ENCODE peak calls at places on chromosomes 12 and 14, in four cellular contexts. One of them, this sample, is unnamed.

GRCh38 chr14:33352821-33353220 is 414.1 kb downstream of the NPAS3 start:
- DNase-seq in prostate gland: no peak
- DNase-seq in stomach: no peak
- DNase-seq in Panc1: no peak
- DNase-seq in this sample: no peak

GRCh38 chr12:76226397-76226796 is 121.8 kb downstream of the BBS10 start:
- DNase-seq in prostate gland: no peak
- DNase-seq in stomach: no peak
- DNase-seq in Panc1: no peak
- DNase-seq in this sample: no peak

GRCh38 chr12:12979151-12979550 is 20.9 kb downstream of the HEBP1 start:
- DNase-seq in prostate gland: no peak
- DNase-seq in stomach: no peak
- DNase-seq in Panc1: no peak
- DNase-seq in this sample: no peak

GRCh38 chr14:68104518-68104917 is 284.9 kb downstream of the RAD51B start:
- DNase-seq in prostate gland: no peak
- DNase-seq in stomach: no peak
- DNase-seq in Panc1: no peak
- DNase-seq in this sample: no peak

GRCh38 chr14:74563621-74564159 is 48.3 kb downstream of the LTBP2 start:
- DNase-seq in prostate gland: no peak
- DNase-seq in stomach: no peak
- DNase-seq in Panc1: no peak
- DNase-seq in this sample: no peak

GRCh38 chr14:94461526-94462218 is 9.1 kb upstream of the SERPINA11 start:
- DNase-seq in prostate gland: no peak
- DNase-seq in stomach: no peak
- DNase-seq in Panc1: no peak
- DNase-seq in this sample: no peak

GRCh38 chr12:76241371-76241770 is 106.8 kb downstream of the BBS10 start:
- DNase-seq in prostate gland: no peak
- DNase-seq in stomach: no peak
- DNase-seq in Panc1: no peak
- DNase-seq in this sample: no peak

GRCh38 chr12:65597527-65597926 is 226.8 kb upstream of the HMGA2 start:
- DNase-seq in prostate gland: no peak
- DNase-seq in stomach: no peak
- DNase-seq in Panc1: no peak
- DNase-seq in this sample: no peak

GRCh38 chr12:67647547-67648305 is 819 bp upstream of the DYRK2 start:
- DNase-seq in prostate gland: peak
- DNase-seq in stomach: peak
- DNase-seq in Panc1: no peak
- DNase-seq in this sample: peak

GRCh38 chr12:104473374-104473983 is 16.7 kb downstream of the CHST11 start:
- DNase-seq in prostate gland: no peak
- DNase-seq in stomach: no peak
- DNase-seq in Panc1: no peak
- DNase-seq in this sample: no peak

GRCh38 chr14:35085441-35085840 is 36.3 kb downstream of the PPP2R3C start:
- DNase-seq in prostate gland: no peak
- DNase-seq in stomach: no peak
- DNase-seq in Panc1: no peak
- DNase-seq in this sample: no peak

GRCh38 chr12:119006749-119007148 is 25.4 kb downstream of the SRRM4 start:
- DNase-seq in prostate gland: no peak
- DNase-seq in stomach: no peak
- DNase-seq in Panc1: no peak
- DNase-seq in this sample: no peak

GRCh38 chr12:124720687-124721500 is 142.8 kb downstream of the SCARB1 start:
- DNase-seq in prostate gland: peak
- DNase-seq in stomach: peak
- DNase-seq in Panc1: no peak
- DNase-seq in this sample: peak

GRCh38 chr12:57899010-57899662 is 42.2 kb upstream of the ATP23 start:
- DNase-seq in prostate gland: peak
- DNase-seq in stomach: peak
- DNase-seq in Panc1: no peak
- DNase-seq in this sample: peak

GRCh38 chr14:54786816-54787215 is 115.8 kb downstream of the GCH1 start:
- DNase-seq in prostate gland: no peak
- DNase-seq in stomach: no peak
- DNase-seq in Panc1: no peak
- DNase-seq in this sample: no peak

GRCh38 chr12:14892726-14893442 is 7.2 kb upstream of the MGP start:
- DNase-seq in prostate gland: no peak
- DNase-seq in stomach: no peak
- DNase-seq in Panc1: no peak
- DNase-seq in this sample: peak

GRCh38 chr14:85534435-85534834 is 4.5 kb downstream of the FLRT2 start:
- DNase-seq in prostate gland: peak
- DNase-seq in stomach: no peak
- DNase-seq in Panc1: no peak
- DNase-seq in this sample: no peak

DNA sequence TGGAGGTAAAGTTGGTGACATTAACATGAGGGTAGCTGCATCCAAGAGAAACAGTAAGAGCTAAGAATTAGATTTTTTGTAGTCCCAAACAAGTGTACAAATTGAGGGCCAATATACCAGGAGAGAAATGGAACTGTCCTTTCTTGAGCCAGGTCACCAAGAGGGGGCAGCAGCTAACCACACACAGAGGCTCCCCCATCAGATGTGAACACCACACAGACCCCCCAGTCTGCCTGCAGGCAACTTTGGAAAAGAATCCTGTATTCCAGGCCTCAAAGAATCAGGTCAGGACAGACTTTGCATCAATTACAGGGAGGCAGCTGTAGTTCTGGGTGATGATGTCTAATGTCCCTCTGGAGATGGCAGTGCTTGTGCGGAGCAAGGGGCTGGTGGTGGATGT is 77.9 kb downstream of the SPTB start:
- DNase-seq in prostate gland: no peak
- DNase-seq in stomach: no peak
- DNase-seq in Panc1: no peak
- DNase-seq in this sample: no peak
- TF ChIP-seq CTCF in prostate gland: peak
- TF ChIP-seq CTCF in stomach: no peak
- TF ChIP-seq CTCF in Panc1: peak
- TF ChIP-seq CTCF in this sample: no peak

GRCh38 chr12:27284021-27284420 is 39.9 kb downstream of the STK38L start:
- DNase-seq in prostate gland: no peak
- DNase-seq in stomach: no peak
- DNase-seq in Panc1: no peak
- DNase-seq in this sample: no peak
- TF ChIP-seq POLR2AphosphoS5 in prostate gland: no peak
- TF ChIP-seq POLR2AphosphoS5 in stomach: no peak
- TF ChIP-seq POLR2AphosphoS5 in Panc1: no peak
- TF ChIP-seq POLR2AphosphoS5 in this sample: no peak

GRCh38 chr14:27608377-27608776 is 1010.5 kb upstream of the NOVA1 start:
- DNase-seq in prostate gland: no peak
- DNase-seq in stomach: no peak
- DNase-seq in Panc1: no peak
- DNase-seq in this sample: no peak
- H3K27ac ChIP-seq in prostate gland: no peak
- H3K27ac ChIP-seq in stomach: no peak
- H3K27ac ChIP-seq in Panc1: no peak
- H3K27ac ChIP-seq in this sample: no peak

DNA sequence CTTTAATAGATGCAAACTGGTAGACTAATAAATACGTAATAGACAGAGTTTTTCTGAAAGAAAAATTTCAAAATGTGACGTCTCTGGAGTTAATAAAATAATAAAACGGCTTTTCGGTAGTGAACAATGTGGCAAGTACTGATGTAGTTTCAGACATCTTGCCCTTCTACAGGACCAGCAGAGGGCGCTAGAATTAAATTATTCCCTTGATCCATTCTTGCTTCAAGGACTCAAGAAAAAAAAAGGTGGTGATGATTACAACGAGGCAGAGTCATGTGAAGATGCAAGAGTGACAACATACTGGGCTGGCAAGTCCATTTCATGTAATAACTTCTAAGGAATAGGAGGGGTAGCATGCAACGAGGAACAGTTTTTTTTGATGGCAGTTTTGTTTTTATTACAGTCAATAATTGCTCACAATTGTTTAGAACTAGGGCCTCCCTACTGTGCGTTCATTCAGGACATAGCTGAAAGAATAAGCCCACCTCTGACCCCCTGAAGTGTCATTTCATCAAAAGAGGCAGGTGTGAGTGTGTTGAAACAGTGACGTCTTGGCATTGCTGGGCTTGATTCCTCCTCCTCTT is 101.0 kb upstream of the GZMB start:
- DNase-seq in prostate gland: peak
- DNase-seq in stomach: peak
- DNase-seq in Panc1: no peak
- DNase-seq in this sample: peak
- TF ChIP-seq CTCF in prostate gland: peak
- TF ChIP-seq CTCF in stomach: peak
- TF ChIP-seq CTCF in Panc1: peak
- TF ChIP-seq CTCF in this sample: peak

DNA sequence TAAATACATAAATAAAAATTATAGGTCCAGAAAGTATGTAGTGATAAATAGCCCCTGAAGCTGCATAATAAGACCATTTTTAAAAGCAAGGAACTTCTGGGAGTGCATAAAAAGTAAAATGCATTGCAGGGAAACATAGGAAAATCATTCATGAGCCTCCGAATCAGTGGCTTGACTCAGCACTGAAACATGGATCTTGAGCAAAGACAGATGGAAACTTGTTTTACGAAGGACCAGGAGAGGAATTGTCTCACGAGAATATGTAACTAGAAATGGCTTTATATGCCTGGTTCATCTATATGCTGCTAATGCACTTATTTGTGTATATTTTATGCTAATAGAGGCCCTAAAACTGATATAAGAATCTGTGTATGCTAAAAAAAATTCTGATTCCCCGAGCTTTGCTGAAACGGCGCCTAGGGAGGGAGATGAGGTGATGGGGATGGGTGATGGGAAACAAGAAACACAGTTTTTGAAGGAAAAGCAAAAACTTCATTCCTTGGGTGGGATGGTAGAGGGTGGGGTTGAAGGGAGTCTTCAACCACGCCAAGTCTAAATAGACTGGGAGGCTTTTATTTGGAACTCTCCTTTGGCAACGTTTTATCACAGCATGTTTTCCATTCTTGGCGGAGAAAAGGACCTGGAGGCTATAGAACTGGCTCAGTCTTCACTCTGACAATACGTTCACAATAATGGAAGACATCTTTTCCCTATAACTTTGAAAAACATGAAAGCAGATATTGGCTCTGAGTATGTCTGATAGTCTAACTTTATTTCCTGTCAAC is 14.5 kb downstream of the TMEM30B start:
- DNase-seq in prostate gland: no peak
- DNase-seq in stomach: no peak
- DNase-seq in Panc1: no peak
- DNase-seq in this sample: no peak
- TF ChIP-seq POLR2AphosphoS5 in prostate gland: no peak
- TF ChIP-seq POLR2AphosphoS5 in stomach: no peak
- TF ChIP-seq POLR2AphosphoS5 in Panc1: no peak
- TF ChIP-seq POLR2AphosphoS5 in this sample: no peak

GRCh38 chr12:131251336-131252101 is 297.8 kb downstream of the ADGRD1 start:
- DNase-seq in prostate gland: no peak
- DNase-seq in stomach: no peak
- DNase-seq in Panc1: no peak
- DNase-seq in this sample: no peak
- H3K27ac ChIP-seq in prostate gland: no peak
- H3K27ac ChIP-seq in stomach: no peak
- H3K27ac ChIP-seq in Panc1: no peak
- H3K27ac ChIP-seq in this sample: no peak